ENCODE peak calls at places on chromosomes 7 and 10, in ten cellular contexts. P is T1000; L is activated effector memory CD4-positive, alpha-beta T cell treated with anti-CD3 and anti-CD28 coated beads, Interleukin-2, amount 50 U/mL, for 16 hours; D is nephron progenitor cell; M is activated CD4-positive, alpha-beta T cell treated with anti-CD3 and anti-CD28 coated beads, Interleukin-2, amount 50 U/mL, for 24 hours; K is stimulated activated CD4-positive, alpha-beta T cell treated with anti-CD3 and anti-CD28 coated beads, TNF-alpha, amount 100 ng/mL, for 24 hours; X is T-cell; T is esophagus squamous epithelium; I is GM10248; R is NCI-H1436. U is an unnamed sample.

GRCh38 chr10:84097787-84098353 is 41.4 kb upstream of the GHITM start:
- DNase-seq in L (no peak), T (no peak), R (no peak), P (no peak), X (no peak), I (no peak), K (no peak), D (no peak), M (no peak), U (no peak)

GRCh38 chr10:7813481-7813880 is 4.8 kb upstream of the TAF3 start:
- DNase-seq in X (no peak), L (no peak), T (no peak), I (no peak), P (no peak), K (no peak), M (no peak), D (no peak), R (no peak), U (no peak)

GRCh38 chr10:19021162-19021561 is 27.4 kb upstream of the MALRD1 start:
- DNase-seq in D (no peak), T (no peak), L (no peak), X (no peak), M (no peak), I (no peak), K (no peak), R (no peak), P (no peak), U (no peak)

GRCh38 chr7:23106491-23106800 is 861 bp downstream of the KLHL7 start:
- DNase-seq in X (no peak), R (peak; percentile 32), I (no peak), D (no peak), P (no peak), L (no peak), T (no peak), K (no peak), M (no peak), U (no peak)

GRCh38 chr10:92410501-92410900 is 119.5 kb downstream of the MARCHF5 start:
- DNase-seq in X (no peak), D (no peak), R (no peak), K (no peak), M (no peak), T (no peak), L (no peak), P (no peak), I (no peak), U (no peak)

GRCh38 chr10:17453377-17454091 is 861 bp downstream of the ST8SIA6 start:
- DNase-seq in K (no peak), R (no peak), D (peak; percentile 75), P (no peak), X (peak; percentile 6), I (peak; percentile 24), T (no peak), M (no peak), L (peak; percentile 75), U (no peak)

GRCh38 chr10:46237815-46238510 is 48.8 kb upstream of the ANTXRL start:
- DNase-seq in I (no peak), L (no peak), M (no peak), K (no peak), R (no peak), D (no peak), X (no peak), T (no peak), P (no peak), U (peak; percentile 22)

GRCh38 chr7:24965831-24966708 is 13.9 kb downstream of the OSBPL3 start:
- DNase-seq in M (no peak), X (no peak), R (no peak), T (no peak), I (peak; percentile 67), K (no peak), L (peak; percentile 72), D (no peak), P (no peak), U (no peak)

GRCh38 chr10:73339436-73339835 is 19.2 kb downstream of the CFAP70 start:
- DNase-seq in P (no peak), I (no peak), R (no peak), K (no peak), M (no peak), D (no peak), L (no peak), T (no peak), X (no peak), U (no peak)

GRCh38 chr7:131665021-131665420 is 108.6 kb upstream of the PODXL start:
- DNase-seq in I (no peak), M (no peak), R (no peak), X (no peak), L (no peak), K (no peak), P (no peak), D (no peak), T (no peak), U (no peak)

GRCh38 chr7:416761-417624 is 102.7 kb downstream of the PDGFA start:
- DNase-seq in T (no peak), D (no peak), I (no peak), K (no peak), L (no peak), P (no peak), M (no peak), X (no peak), R (no peak), U (no peak)

GRCh38 chr7:47327698-47328391 is 254.1 kb downstream of the TNS3 start:
- DNase-seq in R (no peak), X (no peak), L (no peak), T (no peak), I (no peak), M (no peak), K (no peak), P (peak; percentile 64), D (peak; percentile 89), U (peak; percentile 92)

GRCh38 chr7:90246184-90246583 is 1.2 kb downstream of the CFAP69 start:
- DNase-seq in R (no peak), X (no peak), I (no peak), K (no peak), T (no peak), D (peak; percentile 26), P (no peak), L (no peak), M (no peak), U (no peak)